ENCODE peak calls at places on chromosomes 5 and 9, in eight cellular contexts. One of them, this sample, is unnamed.

GRCh38 chr9:86098793-86099694 is at the start of gene GOLM1:
- DNase-seq in breast epithelium: no peak
- DNase-seq in neural progenitor cell: peak
- DNase-seq in fibroblast of gingiva: peak
- DNase-seq in activated naive CD8-positive, alpha-beta T cell treated with anti-CD3 and anti-CD28 coated beads, Interleukin-2, amount 50 U/mL, for 24 hours: peak
- DNase-seq in iPS-NIHi11: peak
- DNase-seq in psoas muscle: peak
- DNase-seq in GM12891: peak
- DNase-seq in this sample: peak

GRCh38 chr5:40733842-40734563 is 21.8 kb downstream of the TTC33 start:
- DNase-seq in breast epithelium: no peak
- DNase-seq in neural progenitor cell: no peak
- DNase-seq in fibroblast of gingiva: no peak
- DNase-seq in activated naive CD8-positive, alpha-beta T cell treated with anti-CD3 and anti-CD28 coated beads, Interleukin-2, amount 50 U/mL, for 24 hours: no peak
- DNase-seq in iPS-NIHi11: no peak
- DNase-seq in psoas muscle: no peak
- DNase-seq in GM12891: no peak
- DNase-seq in this sample: no peak

GRCh38 chr9:86354882-86355399 is 731 bp upstream of the TUT7 start:
- DNase-seq in breast epithelium: no peak
- DNase-seq in neural progenitor cell: no peak
- DNase-seq in fibroblast of gingiva: peak
- DNase-seq in activated naive CD8-positive, alpha-beta T cell treated with anti-CD3 and anti-CD28 coated beads, Interleukin-2, amount 50 U/mL, for 24 hours: no peak
- DNase-seq in iPS-NIHi11: no peak
- DNase-seq in psoas muscle: no peak
- DNase-seq in GM12891: no peak
- DNase-seq in this sample: peak

GRCh38 chr5:141747152-141747640 is 65.2 kb upstream of the ARAP3 start:
- DNase-seq in breast epithelium: peak
- DNase-seq in neural progenitor cell: peak
- DNase-seq in fibroblast of gingiva: peak
- DNase-seq in activated naive CD8-positive, alpha-beta T cell treated with anti-CD3 and anti-CD28 coated beads, Interleukin-2, amount 50 U/mL, for 24 hours: no peak
- DNase-seq in iPS-NIHi11: peak
- DNase-seq in psoas muscle: peak
- DNase-seq in GM12891: no peak
- DNase-seq in this sample: peak

GRCh38 chr9:106697799-106698591 is 165.0 kb upstream of the ZNF462 start:
- DNase-seq in breast epithelium: peak
- DNase-seq in neural progenitor cell: no peak
- DNase-seq in fibroblast of gingiva: peak
- DNase-seq in activated naive CD8-positive, alpha-beta T cell treated with anti-CD3 and anti-CD28 coated beads, Interleukin-2, amount 50 U/mL, for 24 hours: no peak
- DNase-seq in iPS-NIHi11: no peak
- DNase-seq in psoas muscle: peak
- DNase-seq in GM12891: no peak
- DNase-seq in this sample: no peak

GRCh38 chr5:132044207-132044606 is 16.2 kb upstream of the IL3 start:
- DNase-seq in breast epithelium: no peak
- DNase-seq in neural progenitor cell: no peak
- DNase-seq in fibroblast of gingiva: no peak
- DNase-seq in activated naive CD8-positive, alpha-beta T cell treated with anti-CD3 and anti-CD28 coated beads, Interleukin-2, amount 50 U/mL, for 24 hours: peak
- DNase-seq in iPS-NIHi11: no peak
- DNase-seq in psoas muscle: no peak
- DNase-seq in GM12891: no peak
- DNase-seq in this sample: no peak

GRCh38 chr9:23081377-23081776 is 634.8 kb downstream of the DMRTA1 start:
- DNase-seq in breast epithelium: no peak
- DNase-seq in neural progenitor cell: no peak
- DNase-seq in fibroblast of gingiva: no peak
- DNase-seq in activated naive CD8-positive, alpha-beta T cell treated with anti-CD3 and anti-CD28 coated beads, Interleukin-2, amount 50 U/mL, for 24 hours: no peak
- DNase-seq in iPS-NIHi11: no peak
- DNase-seq in psoas muscle: no peak
- DNase-seq in GM12891: no peak
- DNase-seq in this sample: no peak

GRCh38 chr5:4700886-4701285 is 439.2 kb upstream of the ADAMTS16 start:
- DNase-seq in breast epithelium: no peak
- DNase-seq in neural progenitor cell: no peak
- DNase-seq in fibroblast of gingiva: no peak
- DNase-seq in activated naive CD8-positive, alpha-beta T cell treated with anti-CD3 and anti-CD28 coated beads, Interleukin-2, amount 50 U/mL, for 24 hours: no peak
- DNase-seq in iPS-NIHi11: no peak
- DNase-seq in psoas muscle: no peak
- DNase-seq in GM12891: no peak
- DNase-seq in this sample: no peak

GRCh38 chr5:126746290-126746689 is 30.6 kb upstream of the LMNB1 start:
- DNase-seq in breast epithelium: no peak
- DNase-seq in neural progenitor cell: no peak
- DNase-seq in fibroblast of gingiva: no peak
- DNase-seq in activated naive CD8-positive, alpha-beta T cell treated with anti-CD3 and anti-CD28 coated beads, Interleukin-2, amount 50 U/mL, for 24 hours: no peak
- DNase-seq in iPS-NIHi11: no peak
- DNase-seq in psoas muscle: no peak
- DNase-seq in GM12891: no peak
- DNase-seq in this sample: no peak

GRCh38 chr5:143245929-143246561 is 157.4 kb downstream of the NR3C1 start:
- DNase-seq in breast epithelium: no peak
- DNase-seq in neural progenitor cell: no peak
- DNase-seq in fibroblast of gingiva: peak
- DNase-seq in activated naive CD8-positive, alpha-beta T cell treated with anti-CD3 and anti-CD28 coated beads, Interleukin-2, amount 50 U/mL, for 24 hours: no peak
- DNase-seq in iPS-NIHi11: peak
- DNase-seq in psoas muscle: peak
- DNase-seq in GM12891: no peak
- DNase-seq in this sample: peak

GRCh38 chr5:72478684-72479083 is 28.5 kb downstream of the ZNF366 start:
- DNase-seq in breast epithelium: no peak
- DNase-seq in neural progenitor cell: no peak
- DNase-seq in fibroblast of gingiva: peak
- DNase-seq in activated naive CD8-positive, alpha-beta T cell treated with anti-CD3 and anti-CD28 coated beads, Interleukin-2, amount 50 U/mL, for 24 hours: no peak
- DNase-seq in iPS-NIHi11: no peak
- DNase-seq in psoas muscle: no peak
- DNase-seq in GM12891: no peak
- DNase-seq in this sample: no peak

GRCh38 chr5:126490167-126490937 is 67.1 kb downstream of the GRAMD2B start:
- DNase-seq in breast epithelium: peak
- DNase-seq in neural progenitor cell: peak
- DNase-seq in fibroblast of gingiva: peak
- DNase-seq in activated naive CD8-positive, alpha-beta T cell treated with anti-CD3 and anti-CD28 coated beads, Interleukin-2, amount 50 U/mL, for 24 hours: no peak
- DNase-seq in iPS-NIHi11: peak
- DNase-seq in psoas muscle: no peak
- DNase-seq in GM12891: no peak
- DNase-seq in this sample: no peak

GRCh38 chr5:35672995-35673394 is 55.3 kb downstream of the SPEF2 start:
- DNase-seq in breast epithelium: no peak
- DNase-seq in neural progenitor cell: no peak
- DNase-seq in fibroblast of gingiva: no peak
- DNase-seq in activated naive CD8-positive, alpha-beta T cell treated with anti-CD3 and anti-CD28 coated beads, Interleukin-2, amount 50 U/mL, for 24 hours: peak
- DNase-seq in iPS-NIHi11: no peak
- DNase-seq in psoas muscle: no peak
- DNase-seq in GM12891: no peak
- DNase-seq in this sample: no peak

GRCh38 chr5:83474170-83474796 is 2.7 kb downstream of the VCAN start:
- DNase-seq in breast epithelium: peak
- DNase-seq in neural progenitor cell: peak
- DNase-seq in fibroblast of gingiva: peak
- DNase-seq in activated naive CD8-positive, alpha-beta T cell treated with anti-CD3 and anti-CD28 coated beads, Interleukin-2, amount 50 U/mL, for 24 hours: peak
- DNase-seq in iPS-NIHi11: peak
- DNase-seq in psoas muscle: peak
- DNase-seq in GM12891: peak
- DNase-seq in this sample: peak

GRCh38 chr5:124285071-124285470 is 461.4 kb downstream of the ZNF608 start:
- DNase-seq in breast epithelium: peak
- DNase-seq in neural progenitor cell: no peak
- DNase-seq in fibroblast of gingiva: no peak
- DNase-seq in activated naive CD8-positive, alpha-beta T cell treated with anti-CD3 and anti-CD28 coated beads, Interleukin-2, amount 50 U/mL, for 24 hours: no peak
- DNase-seq in iPS-NIHi11: no peak
- DNase-seq in psoas muscle: no peak
- DNase-seq in GM12891: no peak
- DNase-seq in this sample: no peak

GRCh38 chr5:9626955-9627354 is 3.2 kb downstream of the TAS2R1 start:
- DNase-seq in breast epithelium: no peak
- DNase-seq in neural progenitor cell: no peak
- DNase-seq in fibroblast of gingiva: no peak
- DNase-seq in activated naive CD8-positive, alpha-beta T cell treated with anti-CD3 and anti-CD28 coated beads, Interleukin-2, amount 50 U/mL, for 24 hours: no peak
- DNase-seq in iPS-NIHi11: no peak
- DNase-seq in psoas muscle: no peak
- DNase-seq in GM12891: no peak
- DNase-seq in this sample: no peak

GRCh38 chr5:131622633-131623032 is 12.4 kb downstream of the RAPGEF6 start:
- DNase-seq in breast epithelium: no peak
- DNase-seq in neural progenitor cell: no peak
- DNase-seq in fibroblast of gingiva: peak
- DNase-seq in activated naive CD8-positive, alpha-beta T cell treated with anti-CD3 and anti-CD28 coated beads, Interleukin-2, amount 50 U/mL, for 24 hours: no peak
- DNase-seq in iPS-NIHi11: no peak
- DNase-seq in psoas muscle: no peak
- DNase-seq in GM12891: no peak
- DNase-seq in this sample: no peak

GRCh38 chr5:117594165-117594564 is 1019.5 kb upstream of the SEMA6A start:
- DNase-seq in breast epithelium: no peak
- DNase-seq in neural progenitor cell: peak
- DNase-seq in fibroblast of gingiva: peak
- DNase-seq in activated naive CD8-positive, alpha-beta T cell treated with anti-CD3 and anti-CD28 coated beads, Interleukin-2, amount 50 U/mL, for 24 hours: no peak
- DNase-seq in iPS-NIHi11: no peak
- DNase-seq in psoas muscle: peak
- DNase-seq in GM12891: no peak
- DNase-seq in this sample: no peak

GRCh38 chr9:132350861-132351315 is 3.9 kb downstream of the SETX start:
- DNase-seq in breast epithelium: no peak
- DNase-seq in neural progenitor cell: no peak
- DNase-seq in fibroblast of gingiva: peak
- DNase-seq in activated naive CD8-positive, alpha-beta T cell treated with anti-CD3 and anti-CD28 coated beads, Interleukin-2, amount 50 U/mL, for 24 hours: peak
- DNase-seq in iPS-NIHi11: no peak
- DNase-seq in psoas muscle: no peak
- DNase-seq in GM12891: no peak
- DNase-seq in this sample: no peak

GRCh38 chr5:155564541-155564940 is 551.0 kb downstream of the KIF4B start:
- DNase-seq in breast epithelium: no peak
- DNase-seq in neural progenitor cell: no peak
- DNase-seq in fibroblast of gingiva: no peak
- DNase-seq in activated naive CD8-positive, alpha-beta T cell treated with anti-CD3 and anti-CD28 coated beads, Interleukin-2, amount 50 U/mL, for 24 hours: no peak
- DNase-seq in iPS-NIHi11: no peak
- DNase-seq in psoas muscle: no peak
- DNase-seq in GM12891: no peak
- DNase-seq in this sample: no peak

GRCh38 chr9:1939926-1940368 is 75.2 kb upstream of the SMARCA2 start:
- DNase-seq in breast epithelium: no peak
- DNase-seq in neural progenitor cell: peak
- DNase-seq in fibroblast of gingiva: no peak
- DNase-seq in activated naive CD8-positive, alpha-beta T cell treated with anti-CD3 and anti-CD28 coated beads, Interleukin-2, amount 50 U/mL, for 24 hours: peak
- DNase-seq in iPS-NIHi11: peak
- DNase-seq in psoas muscle: no peak
- DNase-seq in GM12891: peak
- DNase-seq in this sample: no peak

GRCh38 chr5:161098516-161098915 is 246.5 kb upstream of the ATP10B start:
- DNase-seq in breast epithelium: no peak
- DNase-seq in neural progenitor cell: no peak
- DNase-seq in fibroblast of gingiva: peak
- DNase-seq in activated naive CD8-positive, alpha-beta T cell treated with anti-CD3 and anti-CD28 coated beads, Interleukin-2, amount 50 U/mL, for 24 hours: no peak
- DNase-seq in iPS-NIHi11: no peak
- DNase-seq in psoas muscle: no peak
- DNase-seq in GM12891: no peak
- DNase-seq in this sample: no peak

GRCh38 chr9:99731950-99732349 is 89.7 kb upstream of the NR4A3 start:
- DNase-seq in breast epithelium: no peak
- DNase-seq in neural progenitor cell: no peak
- DNase-seq in fibroblast of gingiva: no peak
- DNase-seq in activated naive CD8-positive, alpha-beta T cell treated with anti-CD3 and anti-CD28 coated beads, Interleukin-2, amount 50 U/mL, for 24 hours: no peak
- DNase-seq in iPS-NIHi11: no peak
- DNase-seq in psoas muscle: no peak
- DNase-seq in GM12891: no peak
- DNase-seq in this sample: no peak

GRCh38 chr9:121883281-121884056 is 209.6 kb downstream of the TTLL11 start:
- DNase-seq in breast epithelium: no peak
- DNase-seq in neural progenitor cell: no peak
- DNase-seq in fibroblast of gingiva: no peak
- DNase-seq in activated naive CD8-positive, alpha-beta T cell treated with anti-CD3 and anti-CD28 coated beads, Interleukin-2, amount 50 U/mL, for 24 hours: no peak
- DNase-seq in iPS-NIHi11: peak
- DNase-seq in psoas muscle: no peak
- DNase-seq in GM12891: no peak
- DNase-seq in this sample: no peak

GRCh38 chr5:33981408-33982171 is 2.9 kb downstream of the SLC45A2 start:
- DNase-seq in breast epithelium: no peak
- DNase-seq in neural progenitor cell: no peak
- DNase-seq in fibroblast of gingiva: peak
- DNase-seq in activated naive CD8-positive, alpha-beta T cell treated with anti-CD3 and anti-CD28 coated beads, Interleukin-2, amount 50 U/mL, for 24 hours: no peak
- DNase-seq in iPS-NIHi11: no peak
- DNase-seq in psoas muscle: no peak
- DNase-seq in GM12891: no peak
- DNase-seq in this sample: no peak

GRCh38 chr5:83474986-83475385 is 3.4 kb downstream of the VCAN start:
- DNase-seq in breast epithelium: no peak
- DNase-seq in neural progenitor cell: peak
- DNase-seq in fibroblast of gingiva: no peak
- DNase-seq in activated naive CD8-positive, alpha-beta T cell treated with anti-CD3 and anti-CD28 coated beads, Interleukin-2, amount 50 U/mL, for 24 hours: no peak
- DNase-seq in iPS-NIHi11: no peak
- DNase-seq in psoas muscle: no peak
- DNase-seq in GM12891: no peak
- DNase-seq in this sample: no peak

GRCh38 chr5:137385064-137385463 is 114.1 kb downstream of the SPOCK1 start:
- DNase-seq in breast epithelium: no peak
- DNase-seq in neural progenitor cell: no peak
- DNase-seq in fibroblast of gingiva: no peak
- DNase-seq in activated naive CD8-positive, alpha-beta T cell treated with anti-CD3 and anti-CD28 coated beads, Interleukin-2, amount 50 U/mL, for 24 hours: no peak
- DNase-seq in iPS-NIHi11: no peak
- DNase-seq in psoas muscle: no peak
- DNase-seq in GM12891: no peak
- DNase-seq in this sample: no peak

GRCh38 chr5:33379757-33380156 is 61.0 kb upstream of the TARS1 start:
- DNase-seq in breast epithelium: no peak
- DNase-seq in neural progenitor cell: peak
- DNase-seq in fibroblast of gingiva: peak
- DNase-seq in activated naive CD8-positive, alpha-beta T cell treated with anti-CD3 and anti-CD28 coated beads, Interleukin-2, amount 50 U/mL, for 24 hours: no peak
- DNase-seq in iPS-NIHi11: peak
- DNase-seq in psoas muscle: no peak
- DNase-seq in GM12891: no peak
- DNase-seq in this sample: no peak

GRCh38 chr5:59648949-59649921 is 244.3 kb downstream of the PDE4D start:
- DNase-seq in breast epithelium: no peak
- DNase-seq in neural progenitor cell: no peak
- DNase-seq in fibroblast of gingiva: no peak
- DNase-seq in activated naive CD8-positive, alpha-beta T cell treated with anti-CD3 and anti-CD28 coated beads, Interleukin-2, amount 50 U/mL, for 24 hours: no peak
- DNase-seq in iPS-NIHi11: peak
- DNase-seq in psoas muscle: no peak
- DNase-seq in GM12891: no peak
- DNase-seq in this sample: no peak

GRCh38 chr9:129596541-129597328 is 24.2 kb downstream of the C9orf50 start:
- DNase-seq in breast epithelium: peak
- DNase-seq in neural progenitor cell: peak
- DNase-seq in fibroblast of gingiva: peak
- DNase-seq in activated naive CD8-positive, alpha-beta T cell treated with anti-CD3 and anti-CD28 coated beads, Interleukin-2, amount 50 U/mL, for 24 hours: no peak
- DNase-seq in iPS-NIHi11: peak
- DNase-seq in psoas muscle: peak
- DNase-seq in GM12891: no peak
- DNase-seq in this sample: no peak

GRCh38 chr5:127685662-127686061 is 17.5 kb upstream of the CCDC192 start:
- DNase-seq in breast epithelium: no peak
- DNase-seq in neural progenitor cell: no peak
- DNase-seq in fibroblast of gingiva: peak
- DNase-seq in activated naive CD8-positive, alpha-beta T cell treated with anti-CD3 and anti-CD28 coated beads, Interleukin-2, amount 50 U/mL, for 24 hours: no peak
- DNase-seq in iPS-NIHi11: no peak
- DNase-seq in psoas muscle: no peak
- DNase-seq in GM12891: no peak
- DNase-seq in this sample: no peak

GRCh38 chr9:27086818-27087680 is 22.0 kb upstream of the TEK start:
- DNase-seq in breast epithelium: no peak
- DNase-seq in neural progenitor cell: no peak
- DNase-seq in fibroblast of gingiva: peak
- DNase-seq in activated naive CD8-positive, alpha-beta T cell treated with anti-CD3 and anti-CD28 coated beads, Interleukin-2, amount 50 U/mL, for 24 hours: no peak
- DNase-seq in iPS-NIHi11: no peak
- DNase-seq in psoas muscle: no peak
- DNase-seq in GM12891: no peak
- DNase-seq in this sample: no peak

GRCh38 chr5:56588636-56589485 is 226.5 kb upstream of the MAP3K1 start:
- DNase-seq in breast epithelium: no peak
- DNase-seq in neural progenitor cell: peak
- DNase-seq in fibroblast of gingiva: no peak
- DNase-seq in activated naive CD8-positive, alpha-beta T cell treated with anti-CD3 and anti-CD28 coated beads, Interleukin-2, amount 50 U/mL, for 24 hours: peak
- DNase-seq in iPS-NIHi11: peak
- DNase-seq in psoas muscle: peak
- DNase-seq in GM12891: peak
- DNase-seq in this sample: no peak

GRCh38 chr5:142437563-142437962 is 112.7 kb upstream of the SPRY4 start:
- DNase-seq in breast epithelium: no peak
- DNase-seq in neural progenitor cell: no peak
- DNase-seq in fibroblast of gingiva: no peak
- DNase-seq in activated naive CD8-positive, alpha-beta T cell treated with anti-CD3 and anti-CD28 coated beads, Interleukin-2, amount 50 U/mL, for 24 hours: no peak
- DNase-seq in iPS-NIHi11: no peak
- DNase-seq in psoas muscle: no peak
- DNase-seq in GM12891: no peak
- DNase-seq in this sample: no peak